ENCODE peak calls at places on chromosome 6, in four cellular contexts. W is stimulated activated CD4-positive, alpha-beta T cell treated with anti-CD3 and anti-CD28 coated beads, Interleukin-12 subunit alpha, Interleukin-12 subunit beta, amount 100 ng/mL, for 48 hours; H is SJSA1; R is AG04450. Q is an unnamed sample.

GRCh38 chr6:108203189-108204119 is 37.6 kb downstream of the NR2E1 start:
- DNase-seq in H (no peak), R (no peak), W (no peak), Q (no peak)

GRCh38 chr6:56664007-56664406 is 21.3 kb upstream of the DST start:
- DNase-seq in H (no peak), R (no peak), W (no peak), Q (no peak)

GRCh38 chr6:68709882-68710281 is 74.8 kb downstream of the ADGRB3 start:
- DNase-seq in W (no peak), H (no peak), R (no peak), Q (no peak)

GRCh38 chr6:91358986-91359385 is 772.1 kb upstream of the MAP3K7 start:
- DNase-seq in H (no peak), W (no peak), R (no peak), Q (no peak)

GRCh38 chr6:128803911-128804310 is 79.0 kb upstream of the LAMA2 start:
- DNase-seq in H (no peak), W (no peak), R (peak), Q (no peak)

GRCh38 chr6:11028959-11029358 is 15.1 kb downstream of the ELOVL2 start:
- DNase-seq in W (no peak), H (no peak), R (no peak), Q (no peak)

GRCh38 chr6:155177369-155177961 is 86.3 kb upstream of the CLDN20 start:
- DNase-seq in W (peak), H (peak), R (peak), Q (peak)

GRCh38 chr6:147782302-147782701 is 273.8 kb downstream of the SAMD5 start:
- DNase-seq in R (peak), H (no peak), W (no peak), Q (no peak)

GRCh38 chr6:36958775-36959554 is 4.4 kb downstream of the PI16 start:
- DNase-seq in W (no peak), H (no peak), R (no peak), Q (no peak)

Q was measured in NCI-H2171 treated with DMSO at 0.1 percent for 48 hours.